ENCODE peak calls at places on chromosome 18, in four cellular contexts. One of them, this sample, is unnamed.

GRCh38 chr18:66523219-66523991 is 80.5 kb downstream of the CDH19 start:
- DNase-seq in neuronal stem cell: no peak
- DNase-seq in SK-N-SH: no peak
- DNase-seq in endothelial cell of umbilical vein: no peak
- DNase-seq in this sample: no peak

GRCh38 chr18:35682282-35682867 is 100.8 kb downstream of the GALNT1 start:
- DNase-seq in neuronal stem cell: no peak
- DNase-seq in SK-N-SH: no peak
- DNase-seq in endothelial cell of umbilical vein: no peak
- DNase-seq in this sample: no peak

GRCh38 chr18:46677609-46678470 is 20.8 kb upstream of the LOXHD1 start:
- DNase-seq in neuronal stem cell: no peak
- DNase-seq in SK-N-SH: peak; percentile 36
- DNase-seq in endothelial cell of umbilical vein: no peak
- DNase-seq in this sample: no peak

GRCh38 chr18:46071894-46072867 is at the start of gene PSTPIP2:
- DNase-seq in neuronal stem cell: peak; percentile 24
- DNase-seq in SK-N-SH: peak; percentile 84
- DNase-seq in endothelial cell of umbilical vein: peak; percentile 37
- DNase-seq in this sample: peak; percentile 68

GRCh38 chr18:58288922-58289797 is 245.1 kb downstream of the NEDD4L start:
- DNase-seq in neuronal stem cell: no peak
- DNase-seq in SK-N-SH: no peak
- DNase-seq in endothelial cell of umbilical vein: peak; percentile 68
- DNase-seq in this sample: no peak

GRCh38 chr18:37665346-37665745 is 99.7 kb upstream of the CELF4 start:
- DNase-seq in neuronal stem cell: no peak
- DNase-seq in SK-N-SH: no peak
- DNase-seq in endothelial cell of umbilical vein: no peak
- DNase-seq in this sample: no peak

GRCh38 chr18:6222271-6222670 is 192.4 kb downstream of the L3MBTL4 start:
- DNase-seq in neuronal stem cell: no peak
- DNase-seq in SK-N-SH: no peak
- DNase-seq in endothelial cell of umbilical vein: no peak
- DNase-seq in this sample: no peak

GRCh38 chr18:78213365-78213994 is 766.1 kb upstream of the SALL3 start:
- DNase-seq in neuronal stem cell: no peak
- DNase-seq in SK-N-SH: no peak
- DNase-seq in endothelial cell of umbilical vein: no peak
- DNase-seq in this sample: no peak

GRCh38 chr18:79523738-79524180 is 128.0 kb downstream of the NFATC1 start:
- DNase-seq in neuronal stem cell: no peak
- DNase-seq in SK-N-SH: no peak
- DNase-seq in endothelial cell of umbilical vein: no peak
- DNase-seq in this sample: peak; percentile 27

GRCh38 chr18:48831802-48832201 is 119.0 kb downstream of the SMAD7 start:
- DNase-seq in neuronal stem cell: no peak
- DNase-seq in SK-N-SH: no peak
- DNase-seq in endothelial cell of umbilical vein: no peak
- DNase-seq in this sample: no peak

GRCh38 chr18:48161911-48162698 is 231.6 kb upstream of the SMAD2 start:
- DNase-seq in neuronal stem cell: no peak
- DNase-seq in SK-N-SH: no peak
- DNase-seq in endothelial cell of umbilical vein: no peak
- DNase-seq in this sample: peak; percentile 74

GRCh38 chr18:54134053-54134452 is 90.4 kb downstream of the MBD2 start:
- DNase-seq in neuronal stem cell: no peak
- DNase-seq in SK-N-SH: no peak
- DNase-seq in endothelial cell of umbilical vein: no peak
- DNase-seq in this sample: no peak

GRCh38 chr18:79629249-79629558 is 50.4 kb upstream of the CTDP1 start:
- DNase-seq in neuronal stem cell: no peak
- DNase-seq in SK-N-SH: no peak
- DNase-seq in endothelial cell of umbilical vein: no peak
- DNase-seq in this sample: no peak

GRCh38 chr18:77071061-77071460 is 61.5 kb downstream of the MBP start:
- DNase-seq in neuronal stem cell: no peak
- DNase-seq in SK-N-SH: no peak
- DNase-seq in endothelial cell of umbilical vein: no peak
- DNase-seq in this sample: no peak
- H3K4me1 ChIP-seq in neuronal stem cell: peaks cover 19% of the 10 kb centered on the region
- H3K4me1 ChIP-seq in SK-N-SH: peaks cover 3% of the 10 kb centered on the region
- H3K4me1 ChIP-seq in endothelial cell of umbilical vein: peaks cover 55% of the 10 kb centered on the region
- H3K4me1 ChIP-seq in this sample: peaks cover 12% of the 10 kb centered on the region

DNA sequence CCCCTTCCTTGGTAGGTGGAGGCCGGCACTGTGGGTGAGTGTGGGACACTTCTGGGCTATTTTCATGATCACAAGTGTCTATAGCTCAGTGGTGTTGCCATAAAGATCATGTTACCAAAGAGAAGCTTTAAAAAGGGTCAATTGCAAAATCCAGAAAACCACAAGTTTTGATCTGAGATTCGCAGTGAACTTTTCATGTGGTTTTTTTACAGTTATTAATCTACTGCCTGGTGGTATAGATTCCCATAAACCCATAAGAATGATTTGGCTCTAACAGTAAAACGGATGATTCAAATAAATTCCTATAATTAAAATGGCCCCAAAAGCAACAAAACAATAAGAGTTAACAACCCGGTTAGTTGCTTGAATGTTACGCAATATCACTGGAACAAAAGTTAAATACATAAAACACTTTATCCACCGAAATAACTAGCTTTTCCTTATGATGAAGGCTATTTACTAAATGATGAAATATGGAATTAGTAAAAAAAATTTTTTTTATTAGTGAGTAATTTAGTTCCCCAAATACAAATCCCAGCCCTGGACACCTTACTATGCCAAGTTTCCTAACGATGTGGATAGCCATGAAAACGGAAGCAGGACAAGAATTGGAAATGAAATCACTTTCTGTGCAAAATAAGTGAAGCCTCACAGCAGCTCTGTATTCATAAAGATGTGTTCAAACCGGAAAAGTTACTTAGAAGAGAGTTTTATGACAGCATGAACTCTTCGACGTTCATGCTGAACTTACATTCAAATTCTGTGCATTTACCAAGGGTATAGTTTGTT is 95.7 kb upstream of the THOC1 start:
- DNase-seq in neuronal stem cell: no peak
- DNase-seq in SK-N-SH: no peak
- DNase-seq in endothelial cell of umbilical vein: peak; percentile 40
- DNase-seq in this sample: no peak
- H3K9ac ChIP-seq in neuronal stem cell: no peak overlapping the region
- H3K9ac ChIP-seq in SK-N-SH: no peak overlapping the region
- H3K9ac ChIP-seq in endothelial cell of umbilical vein: no peak overlapping the region
- H3K9ac ChIP-seq in this sample: no peak overlapping the region

DNA sequence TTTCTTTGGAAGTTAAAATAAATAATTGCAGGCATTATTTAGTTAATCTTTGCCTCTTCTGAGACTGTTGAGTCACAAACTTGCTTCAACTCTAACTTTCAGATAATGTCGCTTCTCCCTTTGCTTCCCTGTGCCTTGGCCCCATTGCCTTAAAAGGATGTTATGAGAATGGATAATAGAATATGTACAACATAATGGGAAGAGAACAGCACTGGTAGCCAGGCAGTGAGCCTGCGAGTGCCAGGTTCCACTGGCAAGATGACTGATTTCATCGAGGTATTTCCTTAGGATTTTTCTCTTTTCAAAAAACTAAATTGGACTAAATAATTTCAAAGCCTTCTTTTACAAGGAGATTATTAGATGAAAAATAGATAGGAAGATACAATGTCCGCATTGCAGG is 420.9 kb downstream of the TGIF1 start:
- DNase-seq in neuronal stem cell: no peak
- DNase-seq in SK-N-SH: no peak
- DNase-seq in endothelial cell of umbilical vein: no peak
- DNase-seq in this sample: no peak
- H3K4me3 ChIP-seq in neuronal stem cell: no peak overlapping the region
- H3K4me3 ChIP-seq in SK-N-SH: no peak overlapping the region
- H3K4me3 ChIP-seq in endothelial cell of umbilical vein: no peak overlapping the region
- H3K4me3 ChIP-seq in this sample: no peak overlapping the region

DNA sequence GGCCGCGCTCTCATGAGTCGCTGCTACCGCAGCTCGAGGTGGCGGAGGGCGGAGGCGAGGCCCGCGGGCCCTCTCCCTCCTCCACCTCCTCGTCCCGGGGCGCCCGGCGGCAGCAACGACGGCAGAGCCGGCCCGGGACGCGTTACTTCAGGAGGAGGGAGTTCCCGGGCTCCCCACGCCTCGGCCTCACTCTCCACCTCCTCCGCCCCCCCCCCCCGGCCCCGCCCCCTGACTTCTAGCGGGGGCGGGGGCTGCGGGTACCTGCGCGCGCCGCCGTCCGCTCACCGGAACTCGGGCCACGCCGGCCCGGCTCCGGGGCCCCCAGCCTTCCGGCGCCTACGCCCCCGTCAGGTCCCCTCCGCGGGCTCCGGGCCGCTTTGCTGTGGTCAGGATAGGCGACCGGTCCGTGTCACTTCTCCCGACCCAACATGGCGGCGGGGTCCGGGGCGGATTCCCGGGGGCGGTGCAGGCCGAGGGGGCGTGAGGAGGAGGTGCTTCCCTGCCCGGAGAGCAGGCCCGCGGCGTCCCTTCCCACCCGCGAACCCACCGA is at the start of gene YES1:
- DNase-seq in neuronal stem cell: peak; percentile 86
- DNase-seq in SK-N-SH: peak; percentile 89
- DNase-seq in endothelial cell of umbilical vein: peak; percentile 82
- DNase-seq in this sample: peak; percentile 82
- H3K4me1 ChIP-seq in neuronal stem cell: peaks cover 2% of the 10 kb centered on the region
- H3K4me1 ChIP-seq in SK-N-SH: no peaks in the 10 kb centered on the region
- H3K4me1 ChIP-seq in endothelial cell of umbilical vein: peaks cover 52% of the 10 kb centered on the region
- H3K4me1 ChIP-seq in this sample: no peaks in the 10 kb centered on the region

This sample was measured in colonic mucosa.